ENCODE peak calls at places on chromosomes 13 and 19, in four cellular contexts. C is GM13977; V is A549; Z is activated CD4-positive, alpha-beta T cell treated with anti-CD3 and anti-CD28 coated beads for 24 hours. L is an unnamed sample.

GRCh38 chr13:45082964-45083363 is 37.3 kb upstream of the GTF2F2 start:
- DNase-seq in V (no peak), C (no peak), Z (no peak), L (no peak)

GRCh38 chr13:38819053-38819452 is 132.2 kb downstream of the FREM2 start:
- DNase-seq in V (no peak), C (no peak), Z (no peak), L (no peak)

GRCh38 chr19:19345970-19346369 is 25.3 kb downstream of the MAU2 start:
- DNase-seq in C (no peak), Z (no peak), V (no peak), L (no peak)

GRCh38 chr13:26446751-26447150 is 110.7 kb upstream of the WASF3 start:
- DNase-seq in C (no peak), Z (no peak), V (no peak), L (no peak)

GRCh38 chr13:44219808-44220544 is 153.6 kb upstream of the SERP2 start:
- DNase-seq in C (no peak), V (peak; percentile 19), Z (no peak), L (no peak)

GRCh38 chr19:34364462-34364829 is 550 bp upstream of the GPI start:
- DNase-seq in V (no peak), Z (no peak), C (no peak), L (no peak)

GRCh38 chr19:11451942-11452813 is 16.7 kb downstream of the PRKCSH start:
- DNase-seq in V (no peak), Z (no peak), C (peak; percentile 87), L (no peak)

GRCh38 chr19:15463865-15464371 is 426 bp downstream of the RASAL3 start:
- DNase-seq in C (peak; percentile 74), V (no peak), Z (peak; percentile 56), L (peak; percentile 87)

GRCh38 chr13:98368019-98368418 is 190.9 kb upstream of the RNF113B start:
- DNase-seq in V (no peak), C (no peak), Z (no peak), L (no peak)

GRCh38 chr19:10491472-10492047 is 11.6 kb downstream of the KEAP1 start:
- DNase-seq in Z (no peak), V (no peak), C (no peak), L (no peak)

GRCh38 chr19:57813919-57814504 is 701 bp downstream of the ZNF552 start:
- DNase-seq in C (no peak), V (no peak), Z (no peak), L (no peak)

GRCh38 chr13:46554971-46555370 is 2.0 kb downstream of the LRCH1 start:
- DNase-seq in Z (no peak), V (no peak), C (no peak), L (no peak)

GRCh38 chr19:4710281-4710600 is 13.4 kb downstream of the DPP9 start:
- DNase-seq in Z (no peak), V (no peak), C (no peak), L (no peak)

GRCh38 chr13:22000191-22000590 is 329.3 kb downstream of the FGF9 start:
- DNase-seq in V (no peak), Z (no peak), C (no peak), L (no peak)

GRCh38 chr19:54439174-54439851 is 9.7 kb upstream of the LENG8 start:
- DNase-seq in V (peak; percentile 69), C (no peak), Z (no peak), L (no peak)

GRCh38 chr19:16143399-16144215 is at the start of gene HSH2D:
- DNase-seq in Z (peak; percentile 67), V (no peak), C (peak; percentile 77), L (peak; percentile 70)

GRCh38 chr13:62212246-62212645 is 796.6 kb upstream of the PCDH20 start:
- DNase-seq in V (no peak), Z (no peak), C (no peak), L (no peak)